ENCODE peak calls at places on chromosomes 16 and 17, in eight cellular contexts. D, P, Y, S, X, H, N and C are unnamed samples.

GRCh38 chr16:85627835-85628556 is 14.9 kb downstream of the GSE1 start:
- DNase-seq in D (no peak), P (no peak), Y (no peak), S (no peak), X (no peak), H (no peak), N (no peak), C (no peak)

GRCh38 chr17:48961516-48962233 is 6.7 kb downstream of the GIP start:
- DNase-seq in D (peak), P (no peak), Y (no peak), S (no peak), X (peak), H (no peak), N (no peak), C (no peak)

GRCh38 chr16:24858219-24859041 is 12.7 kb downstream of the SLC5A11 start:
- DNase-seq in D (peak), P (peak), Y (no peak), S (peak), X (peak), H (peak), N (no peak), C (no peak)

GRCh38 chr17:77473615-77474226 is 333.0 kb downstream of the SEC14L1 start:
- DNase-seq in D (no peak), P (no peak), Y (no peak), S (no peak), X (no peak), H (no peak), N (no peak), C (no peak)

GRCh38 chr16:87921236-87921773 is 15.0 kb downstream of the CA5A start:
- DNase-seq in D (no peak), P (no peak), Y (no peak), S (peak), X (no peak), H (no peak), N (no peak), C (no peak)

GRCh38 chr17:35210741-35211140 is 16.5 kb upstream of the SLC35G3 start:
- DNase-seq in D (no peak), P (no peak), Y (no peak), S (no peak), X (no peak), H (no peak), N (no peak), C (no peak)

GRCh38 chr17:78341559-78342437 is 18.1 kb downstream of the SOCS3 start:
- DNase-seq in D (peak), P (peak), Y (no peak), S (peak), X (no peak), H (peak), N (no peak), C (no peak)

GRCh38 chr17:45145035-45145389 is 3.3 kb upstream of the HEXIM1 start:
- DNase-seq in D (no peak), P (no peak), Y (no peak), S (no peak), X (no peak), H (no peak), N (no peak), C (no peak)

GRCh38 chr17:67421869-67422273 is 44.8 kb downstream of the PITPNC1 start:
- DNase-seq in D (no peak), P (no peak), Y (peak), S (no peak), X (peak), H (peak), N (peak), C (peak)

GRCh38 chr16:65895486-65895885 is 471.0 kb upstream of the CDH5 start:
- DNase-seq in D (no peak), P (no peak), Y (no peak), S (no peak), X (no peak), H (no peak), N (no peak), C (no peak)

GRCh38 chr17:51228177-51228576 is 31.7 kb downstream of the MBTD1 start:
- DNase-seq in D (no peak), P (no peak), Y (no peak), S (no peak), X (peak), H (no peak), N (peak), C (peak)

GRCh38 chr17:51298508-51299371 is 38.4 kb downstream of the UTP18 start:
- DNase-seq in D (peak), P (no peak), Y (no peak), S (no peak), X (peak), H (no peak), N (no peak), C (no peak)

GRCh38 chr17:15290605-15291004 is 25.5 kb upstream of the PMP22 start:
- DNase-seq in D (no peak), P (no peak), Y (no peak), S (no peak), X (no peak), H (no peak), N (no peak), C (no peak)

GRCh38 chr17:30922235-30922993 is 669 bp downstream of the ADAP2 start:
- DNase-seq in D (peak), P (no peak), Y (no peak), S (no peak), X (no peak), H (no peak), N (no peak), C (no peak)

GRCh38 chr17:20066253-20066652 is 57.1 kb downstream of the SPECC1 start:
- DNase-seq in D (no peak), P (peak), Y (peak), S (peak), X (no peak), H (no peak), N (peak), C (peak)

GRCh38 chr17:19330271-19330670 is 32.3 kb downstream of the B9D1 start:
- DNase-seq in D (no peak), P (peak), Y (no peak), S (no peak), X (no peak), H (no peak), N (no peak), C (no peak)

GRCh38 chr16:75996491-75996890 is 270.2 kb upstream of the CPHXL start:
- DNase-seq in D (no peak), P (no peak), Y (no peak), S (no peak), X (no peak), H (no peak), N (no peak), C (no peak)

GRCh38 chr17:42985225-42985624 is 4.9 kb downstream of the RUNDC1 start:
- DNase-seq in D (no peak), P (no peak), Y (no peak), S (no peak), X (peak), H (no peak), N (no peak), C (no peak)

GRCh38 chr16:4968879-4969278 is 10.7 kb downstream of the SEC14L5 start:
- DNase-seq in D (peak), P (no peak), Y (no peak), S (no peak), X (no peak), H (no peak), N (no peak), C (no peak)

GRCh38 chr17:51572115-51572514 is 311.8 kb downstream of the UTP18 start:
- DNase-seq in D (no peak), P (no peak), Y (no peak), S (no peak), X (no peak), H (no peak), N (no peak), C (no peak)

GRCh38 chr16:84111481-84111880 is 5.3 kb downstream of the MBTPS1 start:
- DNase-seq in D (no peak), P (no peak), Y (no peak), S (no peak), X (no peak), H (no peak), N (no peak), C (no peak)

GRCh38 chr16:9152649-9153501 is 61.4 kb downstream of the HAPSTR1 start:
- DNase-seq in D (no peak), P (no peak), Y (no peak), S (no peak), X (no peak), H (no peak), N (no peak), C (no peak)

GRCh38 chr17:51322390-51323029 is 62.2 kb downstream of the UTP18 start:
- DNase-seq in D (peak), P (no peak), Y (no peak), S (no peak), X (peak), H (no peak), N (no peak), C (peak)

GRCh38 chr17:17096438-17097178 is 54.4 kb downstream of the MPRIP start:
- DNase-seq in D (no peak), P (no peak), Y (no peak), S (no peak), X (no peak), H (no peak), N (no peak), C (peak)

GRCh38 chr16:23453338-23454052 is 506 bp upstream of the COG7 start:
- DNase-seq in D (no peak), P (no peak), Y (no peak), S (no peak), X (no peak), H (no peak), N (no peak), C (no peak)

GRCh38 chr17:7001562-7001961 is 5.7 kb downstream of the ALOX12 start:
- DNase-seq in D (peak), P (no peak), Y (no peak), S (no peak), X (peak), H (no peak), N (no peak), C (no peak)

GRCh38 chr16:53896711-53897110 is 192.8 kb downstream of the FTO start:
- DNase-seq in D (no peak), P (no peak), Y (no peak), S (no peak), X (no peak), H (no peak), N (no peak), C (no peak)

GRCh38 chr16:53900678-53901077 is 196.7 kb downstream of the FTO start:
- DNase-seq in D (no peak), P (no peak), Y (no peak), S (no peak), X (no peak), H (no peak), N (no peak), C (no peak)

GRCh38 chr16:53901396-53901795 is 197.4 kb downstream of the FTO start:
- DNase-seq in D (no peak), P (no peak), Y (no peak), S (no peak), X (no peak), H (no peak), N (no peak), C (no peak)

GRCh38 chr16:53899471-53899870 is 195.5 kb downstream of the FTO start:
- DNase-seq in D (no peak), P (no peak), Y (no peak), S (no peak), X (no peak), H (no peak), N (no peak), C (no peak)

GRCh38 chr16:53898993-53899392 is 195.0 kb downstream of the FTO start:
- DNase-seq in D (no peak), P (no peak), Y (no peak), S (no peak), X (no peak), H (no peak), N (no peak), C (no peak)
- H3K4me3 ChIP-seq in D (no peak), P (no peak), Y (no peak), S (no peak), X (no peak), H (no peak), N (no peak), C (no peak)

GRCh38 chr17:46193626-46194392 is 580 bp upstream of the KANSL1 start:
- DNase-seq in D (peak), P (peak), Y (peak), S (peak), X (peak), H (peak), N (peak), C (peak)
- TF ChIP-seq CTCF in D (peak), P (peak), Y (no peak), S (no peak), X (no peak), H (no peak), N (no peak), C (no peak)

GRCh38 chr17:39701012-39701783 is 1.3 kb downstream of the ERBB2 start:
- DNase-seq in D (peak), P (no peak), Y (no peak), S (peak), X (no peak), H (peak), N (no peak), C (no peak)
- H3K4me3 ChIP-seq in D (peak), P (peak), Y (peak), S (peak), X (no peak), H (peak), N (peak), C (peak)

GRCh38 chr17:74430706-74431567 is 951 bp upstream of the GPRC5C start:
- DNase-seq in D (peak), P (peak), Y (no peak), S (peak), X (peak), H (peak), N (no peak), C (no peak)

GRCh38 chr17:74435775-74436359 is 4.0 kb downstream of the GPRC5C start:
- DNase-seq in D (no peak), P (no peak), Y (no peak), S (no peak), X (no peak), H (no peak), N (no peak), C (no peak)

GRCh38 chr17:74432484-74433391 is 850 bp downstream of the GPRC5C start:
- DNase-seq in D (peak), P (peak), Y (no peak), S (no peak), X (no peak), H (no peak), N (no peak), C (no peak)

GRCh38 chr17:74431568-74432483 is at the start of gene GPRC5C:
- DNase-seq in D (peak), P (peak), Y (no peak), S (peak), X (peak), H (peak), N (no peak), C (no peak)

DNA sequence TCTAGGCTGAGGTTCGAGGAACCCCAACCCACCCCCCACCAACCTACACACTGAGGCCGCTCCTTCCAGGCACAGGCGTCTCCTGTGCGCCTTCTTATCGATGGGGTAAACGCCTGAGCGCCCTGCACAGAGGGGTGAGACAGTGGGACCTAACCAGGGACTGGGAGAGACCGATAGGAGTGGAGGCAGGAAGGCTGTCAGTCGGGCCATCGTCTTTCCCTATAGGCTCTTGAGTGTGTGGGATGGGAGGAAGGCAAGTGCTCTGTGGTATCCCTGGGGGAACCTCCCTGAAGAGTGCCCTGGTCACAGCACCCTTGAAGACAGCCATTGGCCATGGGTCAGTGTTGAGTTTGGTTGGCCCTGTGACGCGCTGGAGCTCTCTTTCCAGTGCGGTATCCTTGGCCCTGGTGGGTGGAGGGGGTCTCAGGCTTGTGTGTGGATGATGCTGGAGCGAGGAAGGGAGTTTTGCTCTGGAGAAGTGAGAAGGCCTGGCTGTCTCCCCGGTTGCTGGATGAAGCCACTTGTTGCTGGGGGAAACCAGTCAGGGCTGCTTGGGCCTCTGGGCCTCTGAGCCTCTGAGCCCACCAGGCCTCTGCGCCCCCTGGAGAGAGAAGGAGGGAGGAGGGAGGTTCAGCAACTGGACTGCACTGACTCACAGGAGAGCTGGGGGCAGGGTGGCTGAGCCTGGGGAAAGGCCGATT is 1.7 kb downstream of the GPRC5C start:
- DNase-seq in D (peak), P (peak), Y (no peak), S (peak), X (no peak), H (no peak), N (no peak), C (no peak)
- TF ChIP-seq CTCF in D (no peak), P (no peak), Y (no peak), S (no peak), X (no peak), H (no peak), N (no peak), C (no peak)

GRCh38 chr16:86913886-86914285 is 335.5 kb downstream of the FOXL1 start:
- DNase-seq in D (no peak), P (no peak), Y (no peak), S (no peak), X (no peak), H (no peak), N (no peak), C (no peak)

GRCh38 chr16:86910821-86911220 is 332.5 kb downstream of the FOXL1 start:
- DNase-seq in D (no peak), P (no peak), Y (no peak), S (no peak), X (no peak), H (no peak), N (no peak), C (no peak)

GRCh38 chr16:86909359-86910145 is 331.2 kb downstream of the FOXL1 start:
- DNase-seq in D (no peak), P (peak), Y (no peak), S (no peak), X (no peak), H (no peak), N (no peak), C (no peak)

GRCh38 chr16:86910146-86910805 is 331.9 kb downstream of the FOXL1 start:
- DNase-seq in D (no peak), P (no peak), Y (no peak), S (no peak), X (no peak), H (no peak), N (no peak), C (no peak)

GRCh38 chr16:86911311-86911999 is 333.1 kb downstream of the FOXL1 start:
- DNase-seq in D (no peak), P (no peak), Y (no peak), S (no peak), X (peak), H (no peak), N (no peak), C (no peak)
- H3K4me3 ChIP-seq in D (no peak), P (no peak), Y (no peak), S (no peak), X (no peak), H (no peak), N (no peak), C (no peak)

GRCh38 chr17:65559802-65560627 is 1.4 kb downstream of the AXIN2 start:
- DNase-seq in D (peak), P (peak), Y (no peak), S (peak), X (no peak), H (peak), N (no peak), C (no peak)

GRCh38 chr17:65562206-65562531 is 721 bp upstream of the AXIN2 start:
- DNase-seq in D (no peak), P (no peak), Y (no peak), S (no peak), X (no peak), H (no peak), N (no peak), C (no peak)

GRCh38 chr17:65560628-65561371 is 648 bp downstream of the AXIN2 start:
- DNase-seq in D (peak), P (peak), Y (peak), S (peak), X (peak), H (peak), N (no peak), C (peak)

GRCh38 chr17:65559483-65559801 is 2.0 kb downstream of the AXIN2 start:
- DNase-seq in D (peak), P (no peak), Y (no peak), S (no peak), X (no peak), H (peak), N (no peak), C (no peak)

GRCh38 chr17:65561394-65562205 is at the start of gene AXIN2:
- DNase-seq in D (peak), P (peak), Y (peak), S (peak), X (peak), H (peak), N (no peak), C (peak)
- TF ChIP-seq CTCF in D (peak), P (no peak), Y (no peak), S (peak), X (no peak), H (no peak), N (no peak), C (no peak)

GRCh38 chr16:89701425-89702406 is at the start of gene SPATA2L:
- DNase-seq in D (peak), P (peak), Y (no peak), S (peak), X (peak), H (peak), N (no peak), C (no peak)
- H3K4me3 ChIP-seq in D (peak), P (peak), Y (peak), S (peak), X (peak), H (peak), N (peak), C (peak)

GRCh38 chr17:46866325-46866724 is 14.9 kb downstream of the WNT9B start:
- DNase-seq in D (no peak), P (no peak), Y (no peak), S (no peak), X (no peak), H (no peak), N (no peak), C (no peak)

GRCh38 chr17:46862949-46863348 is 11.6 kb downstream of the WNT9B start:
- DNase-seq in D (peak), P (no peak), Y (no peak), S (no peak), X (no peak), H (no peak), N (no peak), C (no peak)

GRCh38 chr17:46863383-46864121 is 12.2 kb downstream of the WNT9B start:
- DNase-seq in D (no peak), P (no peak), Y (no peak), S (no peak), X (no peak), H (no peak), N (no peak), C (no peak)

GRCh38 chr17:46866747-46867146 is 15.4 kb downstream of the WNT9B start:
- DNase-seq in D (no peak), P (no peak), Y (no peak), S (no peak), X (no peak), H (no peak), N (no peak), C (no peak)

GRCh38 chr17:46865100-46865499 is 13.7 kb downstream of the WNT9B start:
- DNase-seq in D (no peak), P (no peak), Y (peak), S (no peak), X (peak), H (no peak), N (peak), C (no peak)
- TF ChIP-seq CTCF in D (no peak), P (no peak), Y (no peak), S (no peak), X (no peak), H (no peak), N (no peak), C (no peak)

GRCh38 chr17:65751263-65751662 is 189.8 kb upstream of the AXIN2 start:
- DNase-seq in D (no peak), P (no peak), Y (no peak), S (no peak), X (no peak), H (no peak), N (no peak), C (no peak)
- H3K4me3 ChIP-seq in D (no peak), P (no peak), Y (no peak), S (no peak), X (no peak), H (no peak), N (no peak), C (no peak)

GRCh38 chr17:66228887-66229782 is at the start of gene APOH:
- DNase-seq in D (no peak), P (no peak), Y (no peak), S (no peak), X (no peak), H (peak), N (no peak), C (no peak)
- TF ChIP-seq CTCF in D (no peak), P (no peak), Y (no peak), S (no peak), X (no peak), H (no peak), N (no peak), C (no peak)